ENCODE peak calls at places on chromosome 11, in nine cellular contexts. One of them, this sample, is unnamed.

GRCh38 chr11:110433393-110434333 is 3.9 kb downstream of the FDX1 start:
- DNase-seq in GM06990: no peak
- DNase-seq in LNCaP clone FGC: no peak
- DNase-seq in kidney epithelial cell: no peak
- DNase-seq in brain microvascular endothelial cell: no peak
- DNase-seq in H7: peak
- DNase-seq in upper lobe of right lung: no peak
- DNase-seq in fibroblast of pulmonary artery: peak
- DNase-seq in MM.1S: peak
- DNase-seq in this sample: peak

GRCh38 chr11:70826950-70827349 is 425.4 kb downstream of the SHANK2 start:
- DNase-seq in GM06990: no peak
- DNase-seq in LNCaP clone FGC: no peak
- DNase-seq in kidney epithelial cell: no peak
- DNase-seq in brain microvascular endothelial cell: no peak
- DNase-seq in H7: peak
- DNase-seq in upper lobe of right lung: no peak
- DNase-seq in fibroblast of pulmonary artery: no peak
- DNase-seq in MM.1S: no peak
- DNase-seq in this sample: no peak

GRCh38 chr11:131773626-131774025 is 403.2 kb downstream of the NTM start:
- DNase-seq in GM06990: no peak
- DNase-seq in LNCaP clone FGC: no peak
- DNase-seq in kidney epithelial cell: no peak
- DNase-seq in brain microvascular endothelial cell: no peak
- DNase-seq in H7: no peak
- DNase-seq in upper lobe of right lung: no peak
- DNase-seq in fibroblast of pulmonary artery: no peak
- DNase-seq in MM.1S: no peak
- DNase-seq in this sample: no peak

GRCh38 chr11:47179655-47179991 is 2.9 kb upstream of the ARFGAP2 start:
- DNase-seq in GM06990: no peak
- DNase-seq in LNCaP clone FGC: no peak
- DNase-seq in kidney epithelial cell: no peak
- DNase-seq in brain microvascular endothelial cell: peak
- DNase-seq in H7: peak
- DNase-seq in upper lobe of right lung: no peak
- DNase-seq in fibroblast of pulmonary artery: peak
- DNase-seq in MM.1S: peak
- DNase-seq in this sample: peak

GRCh38 chr11:6391548-6392134 is 1.4 kb downstream of the SMPD1 start:
- DNase-seq in GM06990: no peak
- DNase-seq in LNCaP clone FGC: no peak
- DNase-seq in kidney epithelial cell: no peak
- DNase-seq in brain microvascular endothelial cell: no peak
- DNase-seq in H7: peak
- DNase-seq in upper lobe of right lung: no peak
- DNase-seq in fibroblast of pulmonary artery: no peak
- DNase-seq in MM.1S: no peak
- DNase-seq in this sample: no peak

GRCh38 chr11:120717623-120718022 is 206.1 kb downstream of the GRIK4 start:
- DNase-seq in GM06990: no peak
- DNase-seq in LNCaP clone FGC: no peak
- DNase-seq in kidney epithelial cell: no peak
- DNase-seq in brain microvascular endothelial cell: no peak
- DNase-seq in H7: no peak
- DNase-seq in upper lobe of right lung: no peak
- DNase-seq in fibroblast of pulmonary artery: no peak
- DNase-seq in MM.1S: no peak
- DNase-seq in this sample: no peak

GRCh38 chr11:1211838-1212237 is 11.0 kb upstream of the MUC5B start:
- DNase-seq in GM06990: no peak
- DNase-seq in LNCaP clone FGC: no peak
- DNase-seq in kidney epithelial cell: no peak
- DNase-seq in brain microvascular endothelial cell: no peak
- DNase-seq in H7: no peak
- DNase-seq in upper lobe of right lung: no peak
- DNase-seq in fibroblast of pulmonary artery: no peak
- DNase-seq in MM.1S: peak
- DNase-seq in this sample: no peak

GRCh38 chr11:125784678-125785077 is 3.2 kb upstream of the PATE3 start:
- DNase-seq in GM06990: no peak
- DNase-seq in LNCaP clone FGC: no peak
- DNase-seq in kidney epithelial cell: no peak
- DNase-seq in brain microvascular endothelial cell: no peak
- DNase-seq in H7: no peak
- DNase-seq in upper lobe of right lung: no peak
- DNase-seq in fibroblast of pulmonary artery: no peak
- DNase-seq in MM.1S: no peak
- DNase-seq in this sample: no peak

GRCh38 chr11:102771351-102771750 is 9.1 kb downstream of the MMP10 start:
- DNase-seq in GM06990: no peak
- DNase-seq in LNCaP clone FGC: no peak
- DNase-seq in kidney epithelial cell: no peak
- DNase-seq in brain microvascular endothelial cell: no peak
- DNase-seq in H7: peak
- DNase-seq in upper lobe of right lung: no peak
- DNase-seq in fibroblast of pulmonary artery: no peak
- DNase-seq in MM.1S: no peak
- DNase-seq in this sample: no peak

GRCh38 chr11:134254433-134254832 is 1.1 kb downstream of the ACAD8 start:
- DNase-seq in GM06990: no peak
- DNase-seq in LNCaP clone FGC: no peak
- DNase-seq in kidney epithelial cell: no peak
- DNase-seq in brain microvascular endothelial cell: no peak
- DNase-seq in H7: no peak
- DNase-seq in upper lobe of right lung: no peak
- DNase-seq in fibroblast of pulmonary artery: no peak
- DNase-seq in MM.1S: no peak
- DNase-seq in this sample: no peak
- H3K4me3 ChIP-seq in GM06990: peak
- H3K4me3 ChIP-seq in LNCaP clone FGC: peak
- H3K4me3 ChIP-seq in kidney epithelial cell: peak
- H3K4me3 ChIP-seq in brain microvascular endothelial cell: peak
- H3K4me3 ChIP-seq in H7: peak
- H3K4me3 ChIP-seq in upper lobe of right lung: peak
- H3K4me3 ChIP-seq in fibroblast of pulmonary artery: peak
- H3K4me3 ChIP-seq in MM.1S: peak
- H3K4me3 ChIP-seq in this sample: no peak

GRCh38 chr11:27700351-27701261 is at the start of gene BDNF:
- DNase-seq in GM06990: peak
- DNase-seq in LNCaP clone FGC: no peak
- DNase-seq in kidney epithelial cell: no peak
- DNase-seq in brain microvascular endothelial cell: no peak
- DNase-seq in H7: peak
- DNase-seq in upper lobe of right lung: peak
- DNase-seq in fibroblast of pulmonary artery: peak
- DNase-seq in MM.1S: peak
- DNase-seq in this sample: no peak

GRCh38 chr11:27701262-27702105 is 1.2 kb upstream of the BDNF start:
- DNase-seq in GM06990: peak
- DNase-seq in LNCaP clone FGC: no peak
- DNase-seq in kidney epithelial cell: no peak
- DNase-seq in brain microvascular endothelial cell: peak
- DNase-seq in H7: peak
- DNase-seq in upper lobe of right lung: peak
- DNase-seq in fibroblast of pulmonary artery: peak
- DNase-seq in MM.1S: peak
- DNase-seq in this sample: no peak

GRCh38 chr11:27705873-27706820 is 5.9 kb upstream of the BDNF start:
- DNase-seq in GM06990: no peak
- DNase-seq in LNCaP clone FGC: no peak
- DNase-seq in kidney epithelial cell: no peak
- DNase-seq in brain microvascular endothelial cell: no peak
- DNase-seq in H7: peak
- DNase-seq in upper lobe of right lung: no peak
- DNase-seq in fibroblast of pulmonary artery: peak
- DNase-seq in MM.1S: peak
- DNase-seq in this sample: no peak

GRCh38 chr11:27699926-27700350 is 317 bp downstream of the BDNF start:
- DNase-seq in GM06990: no peak
- DNase-seq in LNCaP clone FGC: no peak
- DNase-seq in kidney epithelial cell: no peak
- DNase-seq in brain microvascular endothelial cell: no peak
- DNase-seq in H7: no peak
- DNase-seq in upper lobe of right lung: peak
- DNase-seq in fibroblast of pulmonary artery: no peak
- DNase-seq in MM.1S: no peak
- DNase-seq in this sample: no peak

GRCh38 chr11:27703453-27703852 is 3.2 kb upstream of the BDNF start:
- DNase-seq in GM06990: no peak
- DNase-seq in LNCaP clone FGC: no peak
- DNase-seq in kidney epithelial cell: no peak
- DNase-seq in brain microvascular endothelial cell: peak
- DNase-seq in H7: no peak
- DNase-seq in upper lobe of right lung: no peak
- DNase-seq in fibroblast of pulmonary artery: peak
- DNase-seq in MM.1S: no peak
- DNase-seq in this sample: no peak
- H3K4me3 ChIP-seq in GM06990: no peak
- H3K4me3 ChIP-seq in LNCaP clone FGC: no peak
- H3K4me3 ChIP-seq in kidney epithelial cell: no peak
- H3K4me3 ChIP-seq in brain microvascular endothelial cell: no peak
- H3K4me3 ChIP-seq in H7: no peak
- H3K4me3 ChIP-seq in upper lobe of right lung: no peak
- H3K4me3 ChIP-seq in fibroblast of pulmonary artery: no peak
- H3K4me3 ChIP-seq in MM.1S: no peak
- H3K4me3 ChIP-seq in this sample: no peak

DNA sequence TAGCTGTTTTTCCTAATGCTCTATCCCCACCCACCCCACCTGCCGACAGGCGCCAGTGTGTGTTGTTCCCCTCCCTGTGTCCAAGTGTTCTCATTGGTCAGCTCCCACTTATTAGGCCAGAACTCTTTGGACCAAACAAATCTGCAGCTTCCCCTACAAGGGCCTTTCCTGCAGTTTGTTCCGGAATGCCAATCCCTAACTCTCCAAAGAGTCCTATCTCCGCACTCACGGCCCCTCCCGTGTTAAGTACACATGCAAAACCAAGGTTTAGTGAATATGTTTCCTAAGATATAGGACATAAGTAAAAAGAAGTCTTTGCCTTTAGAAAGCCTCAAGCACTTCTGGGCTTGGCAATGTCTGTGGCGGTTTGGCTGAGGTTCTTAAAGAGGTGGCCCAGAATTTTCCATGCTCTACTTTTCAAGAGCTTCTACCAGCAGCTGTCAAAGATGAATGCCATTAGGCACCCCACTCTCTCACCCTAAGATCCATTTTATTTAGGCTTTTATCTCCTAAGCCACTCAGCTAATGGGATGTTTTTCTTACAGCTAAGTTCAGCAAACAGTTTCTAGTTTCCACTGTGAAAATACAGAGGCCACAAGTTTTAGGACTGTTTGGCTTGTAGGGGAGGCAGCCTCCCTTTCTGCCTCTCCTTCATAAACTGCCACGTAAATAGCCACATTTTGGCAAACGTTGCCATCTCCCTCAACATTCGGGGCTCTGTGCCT is 1.6 kb downstream of the CD59 start:
- DNase-seq in GM06990: no peak
- DNase-seq in LNCaP clone FGC: no peak
- DNase-seq in kidney epithelial cell: no peak
- DNase-seq in brain microvascular endothelial cell: peak
- DNase-seq in H7: no peak
- DNase-seq in upper lobe of right lung: peak
- DNase-seq in fibroblast of pulmonary artery: peak
- DNase-seq in MM.1S: peak
- DNase-seq in this sample: no peak
- H3K4me3 ChIP-seq in GM06990: peak
- H3K4me3 ChIP-seq in LNCaP clone FGC: no peak
- H3K4me3 ChIP-seq in kidney epithelial cell: peak
- H3K4me3 ChIP-seq in brain microvascular endothelial cell: peak
- H3K4me3 ChIP-seq in H7: peak
- H3K4me3 ChIP-seq in upper lobe of right lung: peak
- H3K4me3 ChIP-seq in fibroblast of pulmonary artery: peak
- H3K4me3 ChIP-seq in MM.1S: peak
- H3K4me3 ChIP-seq in this sample: peak

GRCh38 chr11:105109353-105109752 is 30.2 kb downstream of the CARD18 start:
- DNase-seq in GM06990: no peak
- DNase-seq in LNCaP clone FGC: no peak
- DNase-seq in kidney epithelial cell: no peak
- DNase-seq in brain microvascular endothelial cell: no peak
- DNase-seq in H7: no peak
- DNase-seq in upper lobe of right lung: no peak
- DNase-seq in fibroblast of pulmonary artery: no peak
- DNase-seq in MM.1S: no peak
- DNase-seq in this sample: no peak

GRCh38 chr11:105106140-105106539 is 33.4 kb downstream of the CARD18 start:
- DNase-seq in GM06990: no peak
- DNase-seq in LNCaP clone FGC: no peak
- DNase-seq in kidney epithelial cell: no peak
- DNase-seq in brain microvascular endothelial cell: no peak
- DNase-seq in H7: no peak
- DNase-seq in upper lobe of right lung: no peak
- DNase-seq in fibroblast of pulmonary artery: no peak
- DNase-seq in MM.1S: no peak
- DNase-seq in this sample: no peak

GRCh38 chr11:105111145-105111944 is 28.2 kb downstream of the CARD18 start:
- DNase-seq in GM06990: no peak
- DNase-seq in LNCaP clone FGC: no peak
- DNase-seq in kidney epithelial cell: no peak
- DNase-seq in brain microvascular endothelial cell: no peak
- DNase-seq in H7: no peak
- DNase-seq in upper lobe of right lung: no peak
- DNase-seq in fibroblast of pulmonary artery: no peak
- DNase-seq in MM.1S: no peak
- DNase-seq in this sample: no peak

GRCh38 chr11:105108247-105108646 is 31.3 kb downstream of the CARD18 start:
- DNase-seq in GM06990: no peak
- DNase-seq in LNCaP clone FGC: no peak
- DNase-seq in kidney epithelial cell: no peak
- DNase-seq in brain microvascular endothelial cell: no peak
- DNase-seq in H7: no peak
- DNase-seq in upper lobe of right lung: no peak
- DNase-seq in fibroblast of pulmonary artery: no peak
- DNase-seq in MM.1S: no peak
- DNase-seq in this sample: no peak

DNA sequence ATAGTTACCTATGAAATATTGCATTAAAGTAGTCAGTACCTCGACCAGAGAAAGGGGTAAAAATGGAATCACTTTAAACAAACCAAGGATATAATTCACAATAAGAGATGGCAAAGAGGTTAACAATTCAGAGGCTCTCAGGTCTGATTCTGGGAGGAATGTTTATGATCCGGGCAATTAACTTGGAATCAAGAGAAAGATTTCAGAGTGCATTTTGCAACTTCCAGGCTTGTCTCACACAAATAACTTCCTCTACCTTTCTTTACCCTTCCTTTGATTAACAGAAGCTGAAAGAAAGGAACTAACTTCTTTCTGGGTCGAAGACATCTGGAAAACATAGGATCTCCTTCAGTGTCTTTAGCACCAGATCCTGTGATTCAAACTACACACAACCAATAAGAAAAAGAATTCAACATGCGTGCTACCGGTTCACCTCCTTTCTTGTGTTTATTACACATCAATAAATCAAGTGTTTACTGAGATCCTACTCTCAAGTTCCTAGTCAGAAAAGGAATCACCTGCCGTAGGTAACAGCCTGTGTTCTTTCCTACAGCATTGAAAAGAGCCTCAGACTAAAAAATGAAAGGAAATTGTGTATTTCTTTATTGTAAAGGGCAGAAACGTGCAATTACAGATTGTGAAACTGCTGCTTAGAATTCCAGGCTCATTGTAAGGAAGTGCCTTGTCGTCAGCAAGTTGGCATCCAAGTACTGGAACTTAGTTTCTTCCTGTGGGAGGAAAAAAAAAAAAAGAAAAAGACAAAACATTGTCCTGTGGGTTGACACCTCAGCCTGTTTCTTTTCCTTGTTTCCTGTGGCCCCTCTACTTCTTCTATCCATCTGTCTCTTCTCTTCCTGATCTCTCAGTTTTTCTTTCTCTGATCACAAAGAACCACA is 29.5 kb downstream of the CARD18 start:
- DNase-seq in GM06990: no peak
- DNase-seq in LNCaP clone FGC: no peak
- DNase-seq in kidney epithelial cell: peak
- DNase-seq in brain microvascular endothelial cell: no peak
- DNase-seq in H7: no peak
- DNase-seq in upper lobe of right lung: no peak
- DNase-seq in fibroblast of pulmonary artery: peak
- DNase-seq in MM.1S: no peak
- DNase-seq in this sample: no peak
- H3K4me3 ChIP-seq in GM06990: no peak
- H3K4me3 ChIP-seq in LNCaP clone FGC: no peak
- H3K4me3 ChIP-seq in kidney epithelial cell: no peak
- H3K4me3 ChIP-seq in brain microvascular endothelial cell: no peak
- H3K4me3 ChIP-seq in H7: no peak
- H3K4me3 ChIP-seq in upper lobe of right lung: no peak
- H3K4me3 ChIP-seq in fibroblast of pulmonary artery: no peak
- H3K4me3 ChIP-seq in MM.1S: no peak
- H3K4me3 ChIP-seq in this sample: no peak